ENCODE peak calls at places on chromosomes 5 and 9, in five cellular contexts. Q is heart right ventricle; H is cardiac muscle cell; V is keratinocyte; Y is CD4-positive, alpha-beta T cell. E is an unnamed sample.

GRCh38 chr5:76657683-76658311 is 34.6 kb upstream of the F2RL2 start:
- DNase-seq in Q (no peak), H (peak; percentile 73), Y (no peak), V (no peak), E (no peak)

GRCh38 chr5:132662925-132663770 is 5.2 kb downstream of the IL13 start:
- DNase-seq in H (peak; percentile 23), Y (no peak), V (no peak), Q (no peak), E (peak; percentile 15)

GRCh38 chr9:90198956-90199355 is 443.7 kb downstream of the DIRAS2 start:
- DNase-seq in V (no peak), Q (no peak), H (no peak), Y (no peak), E (no peak)

GRCh38 chr5:126354012-126354856 is 69.0 kb upstream of the GRAMD2B start:
- DNase-seq in Q (no peak), H (peak; percentile 96), Y (no peak), V (peak; percentile 23), E (no peak)

GRCh38 chr5:172901788-172902496 is 57.3 kb upstream of the RPL26L1 start:
- DNase-seq in Q (no peak), Y (no peak), V (no peak), H (peak; percentile 73), E (peak; percentile 43)

GRCh38 chr5:15693036-15693728 is 193.2 kb downstream of the FBXL7 start:
- DNase-seq in Q (no peak), V (no peak), H (peak; percentile 32), Y (no peak), E (no peak)

GRCh38 chr5:36944607-36945225 is 68.1 kb downstream of the NIPBL start:
- DNase-seq in Q (no peak), V (no peak), Y (no peak), H (peak; percentile 82), E (no peak)

GRCh38 chr9:122144836-122145235 is 14.7 kb downstream of the NDUFA8 start:
- DNase-seq in Y (no peak), V (no peak), H (no peak), Q (no peak), E (no peak)

GRCh38 chr5:13252701-13253100 is 691.8 kb downstream of the DNAH5 start:
- DNase-seq in Y (no peak), V (no peak), H (no peak), Q (no peak), E (no peak)
- H3K9me3 ChIP-seq in Y (peaks cover 4% of the 10 kb centered on the region), V (no peaks in the 10 kb centered on the region), H (no peaks in the 10 kb centered on the region), Q (no peaks in the 10 kb centered on the region), E (no peaks in the 10 kb centered on the region)

GRCh38 chr5:39570418-39571027 is 145.7 kb upstream of the DAB2 start:
- DNase-seq in Q (no peak), V (no peak), Y (no peak), H (peak; percentile 69), E (no peak)
- TF ChIP-seq CTCF in Q (peak; percentile 53), V (peak; percentile 49), Y (peak; percentile 61), H (peak; percentile 56), E (peak; percentile 51)

GRCh38 chr9:10875752-10876151 is 262.9 kb upstream of the PTPRD start:
- DNase-seq in H (peak; percentile 49), Y (no peak), V (no peak), Q (no peak), E (no peak)
- H3K27ac ChIP-seq in H (no peak overlapping the region), Y (no peak overlapping the region), V (no peak overlapping the region), Q (no peak overlapping the region), E (no peak overlapping the region)

GRCh38 chr5:151700816-151701215 is 14.1 kb upstream of the SPARC start:
- DNase-seq in V (no peak), Q (no peak), H (no peak), Y (no peak), E (no peak)
- H3K9me3 ChIP-seq in V (no peaks in the 10 kb centered on the region), Q (no peaks in the 10 kb centered on the region), H (no peaks in the 10 kb centered on the region), Y (no peaks in the 10 kb centered on the region), E (no peaks in the 10 kb centered on the region)

GRCh38 chr9:131677445-131678180 is 62.3 kb downstream of the RAPGEF1 start:
- DNase-seq in V (no peak), H (peak; percentile 64), Q (no peak), Y (no peak), E (no peak)
- TF ChIP-seq CTCF in V (no peak), H (no peak), Q (no peak), Y (no peak), E (no peak)